ENCODE peak calls at places on chromosomes 6 and 20, in six cellular contexts. One of them, this sample, is unnamed.

GRCh38 chr20:64110411-64111068 is 3.2 kb upstream of the NPBWR2 start:
- DNase-seq in left lung: peak
- DNase-seq in AG10803: no peak
- DNase-seq in choroid plexus epithelial cell: no peak
- DNase-seq in cardiac muscle cell: no peak
- DNase-seq in fibroblast of lung: no peak
- DNase-seq in this sample: peak

GRCh38 chr20:1434571-1435336 is 31.9 kb downstream of the NSFL1C start:
- DNase-seq in cardiac muscle cell: peak
- DNase-seq in choroid plexus epithelial cell: peak
- DNase-seq in fibroblast of lung: peak
- DNase-seq in AG10803: peak
- DNase-seq in left lung: no peak
- DNase-seq in this sample: no peak

GRCh38 chr20:33653218-33653899 is 8.8 kb upstream of the C20orf144 start:
- DNase-seq in AG10803: peak
- DNase-seq in left lung: peak
- DNase-seq in fibroblast of lung: peak
- DNase-seq in cardiac muscle cell: peak
- DNase-seq in choroid plexus epithelial cell: peak
- DNase-seq in this sample: no peak

GRCh38 chr6:44976677-44977405 is 351.3 kb upstream of the RUNX2 start:
- DNase-seq in cardiac muscle cell: peak
- DNase-seq in left lung: no peak
- DNase-seq in fibroblast of lung: peak
- DNase-seq in choroid plexus epithelial cell: peak
- DNase-seq in AG10803: peak
- DNase-seq in this sample: no peak

GRCh38 chr20:63585616-63586565 is 11.9 kb upstream of the HELZ2 start:
- DNase-seq in cardiac muscle cell: no peak
- DNase-seq in AG10803: no peak
- DNase-seq in fibroblast of lung: no peak
- DNase-seq in choroid plexus epithelial cell: no peak
- DNase-seq in left lung: peak
- DNase-seq in this sample: no peak

GRCh38 chr20:63531686-63532448 is 5.3 kb downstream of the PTK6 start:
- DNase-seq in AG10803: no peak
- DNase-seq in fibroblast of lung: no peak
- DNase-seq in cardiac muscle cell: no peak
- DNase-seq in left lung: peak
- DNase-seq in choroid plexus epithelial cell: no peak
- DNase-seq in this sample: no peak

GRCh38 chr6:158408552-158409130 is 96.4 kb downstream of the TULP4 start:
- DNase-seq in cardiac muscle cell: peak
- DNase-seq in AG10803: peak
- DNase-seq in choroid plexus epithelial cell: peak
- DNase-seq in left lung: no peak
- DNase-seq in fibroblast of lung: peak
- DNase-seq in this sample: no peak

GRCh38 chr6:5271926-5272325 is 10.6 kb downstream of the FARS2 start:
- DNase-seq in choroid plexus epithelial cell: no peak
- DNase-seq in fibroblast of lung: no peak
- DNase-seq in AG10803: no peak
- DNase-seq in cardiac muscle cell: no peak
- DNase-seq in left lung: no peak
- DNase-seq in this sample: no peak

GRCh38 chr6:153312633-153313032 is 181.6 kb upstream of the RGS17 start:
- DNase-seq in choroid plexus epithelial cell: peak
- DNase-seq in fibroblast of lung: peak
- DNase-seq in left lung: peak
- DNase-seq in AG10803: peak
- DNase-seq in cardiac muscle cell: peak
- DNase-seq in this sample: no peak
- TF ChIP-seq CTCF in choroid plexus epithelial cell: peak
- TF ChIP-seq CTCF in fibroblast of lung: no peak
- TF ChIP-seq CTCF in left lung: no peak
- TF ChIP-seq CTCF in AG10803: peak
- TF ChIP-seq CTCF in cardiac muscle cell: peak
- TF ChIP-seq CTCF in this sample: no peak

GRCh38 chr6:38279423-38279822 is 360.3 kb downstream of the BTBD9 start:
- DNase-seq in left lung: no peak
- DNase-seq in fibroblast of lung: no peak
- DNase-seq in cardiac muscle cell: peak
- DNase-seq in AG10803: peak
- DNase-seq in choroid plexus epithelial cell: no peak
- DNase-seq in this sample: no peak
- TF ChIP-seq CTCF in left lung: no peak
- TF ChIP-seq CTCF in fibroblast of lung: no peak
- TF ChIP-seq CTCF in cardiac muscle cell: peak
- TF ChIP-seq CTCF in AG10803: peak
- TF ChIP-seq CTCF in choroid plexus epithelial cell: peak
- TF ChIP-seq CTCF in this sample: no peak

GRCh38 chr20:21702553-21703467 is 2.7 kb upstream of the PAX1 start:
- DNase-seq in AG10803: peak
- DNase-seq in fibroblast of lung: peak
- DNase-seq in choroid plexus epithelial cell: peak
- DNase-seq in left lung: peak
- DNase-seq in cardiac muscle cell: peak
- DNase-seq in this sample: peak
- TF ChIP-seq CTCF in AG10803: peak
- TF ChIP-seq CTCF in fibroblast of lung: peak
- TF ChIP-seq CTCF in choroid plexus epithelial cell: peak
- TF ChIP-seq CTCF in left lung: no peak
- TF ChIP-seq CTCF in cardiac muscle cell: peak
- TF ChIP-seq CTCF in this sample: peak

GRCh38 chr20:52933867-52934266 is 38.3 kb upstream of the TSHZ2 start:
- DNase-seq in left lung: no peak
- DNase-seq in choroid plexus epithelial cell: no peak
- DNase-seq in cardiac muscle cell: no peak
- DNase-seq in fibroblast of lung: no peak
- DNase-seq in AG10803: no peak
- DNase-seq in this sample: no peak

GRCh38 chr20:52936368-52936986 is 35.7 kb upstream of the TSHZ2 start:
- DNase-seq in fibroblast of lung: peak
- DNase-seq in cardiac muscle cell: no peak
- DNase-seq in AG10803: no peak
- DNase-seq in choroid plexus epithelial cell: no peak
- DNase-seq in left lung: no peak
- DNase-seq in this sample: no peak

GRCh38 chr20:52943185-52943841 is 28.8 kb upstream of the TSHZ2 start:
- DNase-seq in AG10803: peak
- DNase-seq in choroid plexus epithelial cell: peak
- DNase-seq in cardiac muscle cell: peak
- DNase-seq in left lung: no peak
- DNase-seq in fibroblast of lung: peak
- DNase-seq in this sample: no peak

GRCh38 chr20:52941803-52942202 is 30.4 kb upstream of the TSHZ2 start:
- DNase-seq in choroid plexus epithelial cell: no peak
- DNase-seq in cardiac muscle cell: peak
- DNase-seq in left lung: no peak
- DNase-seq in fibroblast of lung: no peak
- DNase-seq in AG10803: peak
- DNase-seq in this sample: no peak

GRCh38 chr20:52937701-52938100 is 34.5 kb upstream of the TSHZ2 start:
- DNase-seq in AG10803: peak
- DNase-seq in fibroblast of lung: peak
- DNase-seq in cardiac muscle cell: peak
- DNase-seq in choroid plexus epithelial cell: peak
- DNase-seq in left lung: no peak
- DNase-seq in this sample: no peak
- TF ChIP-seq CTCF in AG10803: peak
- TF ChIP-seq CTCF in fibroblast of lung: no peak
- TF ChIP-seq CTCF in cardiac muscle cell: peak
- TF ChIP-seq CTCF in choroid plexus epithelial cell: no peak
- TF ChIP-seq CTCF in left lung: no peak
- TF ChIP-seq CTCF in this sample: no peak

DNA sequence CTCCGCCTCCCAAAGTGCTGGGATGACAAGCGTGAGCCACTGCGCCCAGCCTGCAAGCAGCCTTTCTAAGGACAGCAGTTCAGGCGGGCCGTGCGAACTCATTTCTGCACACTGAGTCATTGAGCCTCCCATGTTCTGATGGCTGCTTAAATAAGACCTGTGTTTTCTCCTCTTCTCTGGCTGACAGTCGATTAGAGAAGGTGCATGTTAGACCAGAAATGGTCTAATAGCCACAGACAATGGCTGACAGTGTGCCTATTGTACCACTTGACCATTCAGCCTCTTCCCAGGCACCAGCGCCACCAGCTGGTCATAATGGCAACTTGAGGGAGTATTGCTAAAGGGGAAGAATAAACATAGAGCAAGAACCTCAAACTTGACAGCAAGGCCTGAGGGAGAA is 6.2 kb downstream of the CST11 start:
- DNase-seq in left lung: no peak
- DNase-seq in fibroblast of lung: peak
- DNase-seq in choroid plexus epithelial cell: peak
- DNase-seq in AG10803: peak
- DNase-seq in cardiac muscle cell: peak
- DNase-seq in this sample: no peak
- TF ChIP-seq CTCF in left lung: peak
- TF ChIP-seq CTCF in fibroblast of lung: peak
- TF ChIP-seq CTCF in choroid plexus epithelial cell: peak
- TF ChIP-seq CTCF in AG10803: peak
- TF ChIP-seq CTCF in cardiac muscle cell: peak
- TF ChIP-seq CTCF in this sample: no peak

DNA sequence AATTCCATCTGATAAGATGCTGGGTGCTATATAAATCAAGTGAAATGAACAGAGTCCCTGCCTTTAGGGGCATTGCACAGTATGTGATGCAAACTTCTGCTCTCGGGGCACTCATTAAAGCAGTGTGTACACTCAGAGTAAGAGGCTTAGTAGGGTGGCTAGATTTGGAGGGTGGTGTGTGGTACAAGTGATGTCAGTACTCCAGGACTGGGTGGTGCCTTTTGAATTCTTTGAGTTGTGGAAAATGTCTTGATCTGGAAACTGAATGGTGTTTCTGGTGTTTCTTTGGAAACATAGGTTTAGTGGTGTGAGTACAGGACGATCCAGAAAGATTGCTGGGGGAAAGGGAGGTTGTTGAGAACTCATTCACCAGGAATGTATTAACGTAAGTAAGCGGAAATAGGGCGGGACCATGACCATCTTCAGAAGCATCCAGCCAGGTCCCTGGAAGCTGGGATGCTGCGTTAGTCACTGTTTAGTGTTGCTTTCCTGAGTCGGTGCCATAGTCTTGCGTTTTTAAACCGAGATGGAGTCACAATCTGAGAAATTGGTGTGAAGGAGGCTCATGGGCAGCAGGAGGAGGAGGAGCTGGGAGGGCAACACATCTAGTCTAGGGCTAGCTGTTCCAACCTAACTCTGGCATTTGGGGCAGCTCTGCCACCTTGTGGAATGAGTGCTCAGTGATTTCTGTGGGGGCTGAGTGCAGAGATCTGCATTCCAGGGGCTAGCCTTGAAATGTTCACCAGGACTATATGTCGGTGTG is 70.3 kb downstream of the SCAND1 start:
- DNase-seq in AG10803: peak
- DNase-seq in choroid plexus epithelial cell: peak
- DNase-seq in left lung: no peak
- DNase-seq in fibroblast of lung: peak
- DNase-seq in cardiac muscle cell: peak
- DNase-seq in this sample: peak
- TF ChIP-seq CTCF in AG10803: peak
- TF ChIP-seq CTCF in choroid plexus epithelial cell: peak
- TF ChIP-seq CTCF in left lung: peak
- TF ChIP-seq CTCF in fibroblast of lung: peak
- TF ChIP-seq CTCF in cardiac muscle cell: peak
- TF ChIP-seq CTCF in this sample: peak

DNA sequence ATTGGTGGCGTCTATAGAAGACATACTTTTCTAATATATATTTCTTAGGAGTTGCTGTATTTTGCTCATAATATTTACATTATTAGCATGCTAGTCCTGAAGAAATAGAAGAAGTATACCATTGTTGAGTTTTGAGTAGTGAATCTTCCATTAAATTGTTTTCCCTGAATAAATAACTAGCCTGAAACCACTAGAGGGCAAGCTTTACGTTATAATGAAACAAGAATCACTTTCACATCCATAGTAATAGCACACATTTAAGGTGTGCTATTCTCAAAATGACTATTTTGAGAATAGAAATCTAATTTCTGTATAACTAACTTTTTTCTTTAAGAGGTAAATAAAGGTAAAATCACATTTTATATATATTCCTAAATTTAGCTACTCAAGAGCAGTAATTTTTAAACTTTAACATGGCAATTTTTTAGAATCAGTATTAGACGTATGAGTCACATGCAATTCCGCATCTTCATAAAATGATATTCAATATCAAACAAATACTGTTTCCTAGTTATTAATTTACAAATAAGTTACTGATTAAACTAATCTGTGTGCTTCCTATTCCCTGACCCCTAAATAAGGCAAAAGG is 213.2 kb upstream of the MANEA start:
- DNase-seq in AG10803: peak
- DNase-seq in choroid plexus epithelial cell: peak
- DNase-seq in left lung: no peak
- DNase-seq in cardiac muscle cell: peak
- DNase-seq in fibroblast of lung: peak
- DNase-seq in this sample: no peak
- TF ChIP-seq CTCF in AG10803: peak
- TF ChIP-seq CTCF in choroid plexus epithelial cell: peak
- TF ChIP-seq CTCF in left lung: no peak
- TF ChIP-seq CTCF in cardiac muscle cell: peak
- TF ChIP-seq CTCF in fibroblast of lung: no peak
- TF ChIP-seq CTCF in this sample: peak

GRCh38 chr20:18632196-18632789 is 44.4 kb downstream of the DTD1 start:
- DNase-seq in fibroblast of lung: peak
- DNase-seq in AG10803: peak
- DNase-seq in choroid plexus epithelial cell: peak
- DNase-seq in left lung: peak
- DNase-seq in cardiac muscle cell: peak
- DNase-seq in this sample: peak
- TF ChIP-seq CTCF in fibroblast of lung: peak
- TF ChIP-seq CTCF in AG10803: peak
- TF ChIP-seq CTCF in choroid plexus epithelial cell: peak
- TF ChIP-seq CTCF in left lung: peak
- TF ChIP-seq CTCF in cardiac muscle cell: peak
- TF ChIP-seq CTCF in this sample: peak